ENCODE peak calls at places on chromosomes 13 and 19, in six cellular contexts. H, L, R, K, Z and F are unnamed samples.

GRCh38 chr13:27625839-27626238 is 4.1 kb downstream of the POLR1D start:
- DNase-seq in Z (no peak), R (no peak), L (no peak), K (no peak), H (no peak), F (no peak)

GRCh38 chr13:40615619-40616018 is 50.8 kb downstream of the FOXO1 start:
- DNase-seq in K (no peak), H (no peak), L (no peak), R (no peak), Z (no peak), F (no peak)

GRCh38 chr13:69903081-69903480 is 204.5 kb upstream of the ATXN8OS start:
- DNase-seq in Z (no peak), H (no peak), L (no peak), R (no peak), K (no peak), F (no peak)

GRCh38 chr19:42989851-42990250 is 36.4 kb downstream of the PSG11 start:
- DNase-seq in K (no peak), L (no peak), H (no peak), Z (no peak), R (no peak), F (no peak)

GRCh38 chr13:51729853-51730553 is 74.0 kb downstream of the DHRS12 start:
- DNase-seq in H (no peak), Z (peak), K (peak), R (no peak), L (no peak), F (no peak)

GRCh38 chr13:42985312-42986175 is 6.5 kb downstream of the EPSTI1 start:
- DNase-seq in R (peak), K (no peak), H (no peak), Z (no peak), L (no peak), F (no peak)

GRCh38 chr13:111033172-111034133 is 81.7 kb upstream of the ARHGEF7 start:
- DNase-seq in L (no peak), R (no peak), K (peak), H (no peak), Z (no peak), F (no peak)

GRCh38 chr19:33064117-33064777 is 441 bp downstream of the RHPN2 start:
- DNase-seq in L (no peak), R (peak), H (no peak), K (peak), Z (no peak), F (no peak)

GRCh38 chr13:50842711-50843255 is 709 bp downstream of the DLEU7 start:
- DNase-seq in L (no peak), K (no peak), H (no peak), Z (no peak), R (no peak), F (no peak)

GRCh38 chr13:36418022-36418805 is 14.1 kb upstream of the CCNA1 start:
- DNase-seq in H (no peak), Z (no peak), R (no peak), L (no peak), K (peak), F (no peak)

GRCh38 chr13:113448885-113449692 is 4.2 kb downstream of the ADPRHL1 start:
- DNase-seq in L (no peak), H (no peak), K (no peak), R (no peak), Z (no peak), F (peak)

GRCh38 chr13:80084086-80084676 is 256.7 kb downstream of the SPRY2 start:
- DNase-seq in K (peak), L (no peak), H (no peak), R (no peak), Z (peak), F (no peak)

GRCh38 chr19:6087074-6087506 is 23.2 kb downstream of the RFX2 start:
- DNase-seq in H (no peak), R (no peak), K (no peak), L (no peak), Z (no peak), F (no peak)

GRCh38 chr19:866769-867300 is 7.4 kb downstream of the CFD start:
- DNase-seq in Z (no peak), R (no peak), H (no peak), K (no peak), L (no peak), F (no peak)

GRCh38 chr19:41815301-41815700 is 18.9 kb downstream of the CEACAM3 start:
- DNase-seq in K (no peak), R (peak), L (no peak), Z (no peak), H (no peak), F (no peak)

GRCh38 chr13:43629691-43630480 is 156.9 kb downstream of the ENOX1 start:
- DNase-seq in R (no peak), Z (no peak), L (no peak), K (peak), H (no peak), F (no peak)

GRCh38 chr13:43316997-43317396 is 293.6 kb downstream of the DNAJC15 start:
- DNase-seq in H (peak), K (peak), L (no peak), R (peak), Z (no peak), F (no peak)

GRCh38 chr13:51152713-51153112 is 41.6 kb upstream of the C13orf42 start:
- DNase-seq in H (no peak), K (no peak), R (no peak), L (no peak), Z (no peak), F (no peak)

GRCh38 chr19:37982655-37983054 is 75.6 kb downstream of the SIPA1L3 start:
- DNase-seq in K (no peak), R (no peak), L (no peak), H (no peak), Z (no peak), F (no peak)

GRCh38 chr13:19927117-19927734 is 31.3 kb upstream of the ZMYM2 start:
- DNase-seq in R (no peak), Z (no peak), H (peak), L (no peak), K (peak), F (no peak)

GRCh38 chr19:52099497-52100138 is 4.1 kb upstream of the ZNF841 start:
- DNase-seq in Z (no peak), H (no peak), R (no peak), L (no peak), K (peak), F (no peak)

GRCh38 chr19:13342672-13343071 is 163.6 kb downstream of the CACNA1A start:
- DNase-seq in R (no peak), Z (no peak), K (no peak), L (no peak), H (no peak), F (no peak)

GRCh38 chr13:74891610-74892009 is 590.4 kb downstream of the TBC1D4 start:
- DNase-seq in Z (peak), R (no peak), H (no peak), L (no peak), K (peak), F (no peak)

GRCh38 chr19:5961969-5962945 is 15.7 kb downstream of the RANBP3 start:
- DNase-seq in L (no peak), R (peak), K (peak), Z (no peak), H (peak), F (no peak)

GRCh38 chr13:76271728-76272232 is 614.4 kb downstream of the KCTD12 start:
- DNase-seq in K (no peak), Z (no peak), R (no peak), H (no peak), L (no peak), F (no peak)

GRCh38 chr13:111365149-111366005 is 44.9 kb downstream of the TEX29 start:
- DNase-seq in R (no peak), Z (no peak), L (no peak), H (no peak), K (no peak), F (no peak)

GRCh38 chr13:44309771-44310767 is 63.6 kb upstream of the SERP2 start:
- DNase-seq in Z (no peak), K (no peak), R (no peak), L (no peak), H (peak), F (no peak)

GRCh38 chr13:105969761-105970160 is 565.7 kb downstream of the EFNB2 start:
- DNase-seq in L (no peak), Z (no peak), R (no peak), K (peak), H (no peak), F (no peak)

GRCh38 chr19:18253716-18254115 is 20.5 kb downstream of the IQCN start:
- DNase-seq in L (no peak), K (peak), R (no peak), H (no peak), Z (no peak), F (no peak)

GRCh38 chr19:43700368-43701015 is 15.4 kb upstream of the IRGC start:
- DNase-seq in H (peak), L (no peak), R (peak), Z (peak), K (peak), F (no peak)

GRCh38 chr13:100855151-100855550 is 180.6 kb upstream of the TMTC4 start:
- DNase-seq in H (no peak), Z (no peak), K (no peak), R (no peak), L (no peak), F (no peak)

GRCh38 chr13:30750036-30750435 is 14.7 kb downstream of the ALOX5AP start:
- DNase-seq in K (no peak), R (no peak), Z (no peak), H (no peak), L (no peak), F (no peak)

GRCh38 chr19:2867025-2867991 is at the start of gene ZNF556:
- DNase-seq in R (no peak), L (no peak), Z (no peak), H (peak), K (no peak), F (no peak)

GRCh38 chr13:95641961-95642621 is 2.4 kb downstream of the DZIP1 start:
- DNase-seq in Z (no peak), L (peak), R (peak), K (peak), H (peak), F (no peak)

GRCh38 chr13:42337808-42338600 is 66.1 kb downstream of the AKAP11 start:
- DNase-seq in L (no peak), H (no peak), R (no peak), K (peak), Z (no peak), F (no peak)

GRCh38 chr13:49356224-49356623 is 87.6 kb downstream of the CAB39L start:
- DNase-seq in K (peak), L (no peak), H (no peak), R (no peak), Z (peak), F (no peak)

GRCh38 chr19:19428746-19429145 is 23.3 kb downstream of the GATAD2A start:
- DNase-seq in H (no peak), L (no peak), R (no peak), K (no peak), Z (no peak), F (no peak)

GRCh38 chr13:46721054-46721453 is 75.9 kb downstream of the ESD start:
- DNase-seq in L (peak), K (peak), H (peak), Z (peak), R (peak), F (no peak)

GRCh38 chr13:20446900-20447299 is 78.8 kb downstream of the CRYL1 start:
- DNase-seq in H (no peak), Z (no peak), R (no peak), K (no peak), L (no peak), F (no peak)

GRCh38 chr13:85825454-85825853 is 26.2 kb upstream of the SLITRK6 start:
- DNase-seq in R (no peak), L (no peak), K (peak), H (no peak), Z (no peak), F (no peak)